ENCODE peak calls at places on chromosomes 1 and 21, in six cellular contexts. V, P, M, O, S and B are unnamed samples.

GRCh38 chr1:93844262-93845045 is 34.6 kb downstream of the DNTTIP2 start:
- DNase-seq in V (peak), P (peak), M (peak), O (no peak), S (no peak), B (peak)

GRCh38 chr1:27525296-27526271 is 35.6 kb upstream of the WASF2 start:
- DNase-seq in V (peak), P (peak), M (no peak), O (peak), S (no peak), B (peak)

GRCh38 chr1:100382657-100383056 is 30.4 kb downstream of the CDC14A start:
- DNase-seq in V (no peak), P (no peak), M (no peak), O (no peak), S (no peak), B (no peak)

GRCh38 chr1:228100822-228101613 is 2.1 kb downstream of the C1orf35 start:
- DNase-seq in V (peak), P (no peak), M (peak), O (no peak), S (no peak), B (no peak)

GRCh38 chr1:201893431-201893830 is 4.7 kb downstream of the SHISA4 start:
- DNase-seq in V (peak), P (no peak), M (no peak), O (no peak), S (no peak), B (no peak)

GRCh38 chr1:156675271-156675708 is 1.9 kb downstream of the NES start:
- DNase-seq in V (peak), P (no peak), M (no peak), O (no peak), S (no peak), B (no peak)

GRCh38 chr1:3788756-3789420 is 7.4 kb downstream of the LRRC47 start:
- DNase-seq in V (peak), P (no peak), M (no peak), O (no peak), S (no peak), B (no peak)

GRCh38 chr21:41431788-41432548 is 5.9 kb downstream of the MX1 start:
- DNase-seq in V (no peak), P (no peak), M (no peak), O (no peak), S (no peak), B (no peak)

GRCh38 chr1:69673301-69673700 is 105.6 kb downstream of the LRRC7 start:
- DNase-seq in V (no peak), P (no peak), M (no peak), O (no peak), S (no peak), B (no peak)

GRCh38 chr21:39332175-39332574 is 16.7 kb downstream of the HMGN1 start:
- DNase-seq in V (peak), P (no peak), M (no peak), O (no peak), S (no peak), B (no peak)

GRCh38 chr21:42466700-42467612 is 29.1 kb downstream of the RSPH1 start:
- DNase-seq in V (peak), P (no peak), M (no peak), O (no peak), S (no peak), B (peak)

GRCh38 chr1:215878128-215878527 is 311.0 kb downstream of the KCTD3 start:
- DNase-seq in V (no peak), P (no peak), M (no peak), O (no peak), S (no peak), B (peak)

GRCh38 chr1:201675143-201675542 is 136.2 kb downstream of the NAV1 start:
- DNase-seq in V (no peak), P (no peak), M (peak), O (no peak), S (no peak), B (no peak)

GRCh38 chr21:35932232-35932911 is 128.0 kb downstream of the SETD4 start:
- DNase-seq in V (no peak), P (no peak), M (no peak), O (peak), S (no peak), B (peak)

GRCh38 chr1:224057461-224058199 is 56.3 kb upstream of the FBXO28 start:
- DNase-seq in V (no peak), P (no peak), M (no peak), O (no peak), S (no peak), B (no peak)

GRCh38 chr1:206735553-206736031 is 35.0 kb upstream of the IL19 start:
- DNase-seq in V (no peak), P (no peak), M (no peak), O (peak), S (no peak), B (peak)

GRCh38 chr1:156245451-156246232 is 2.2 kb downstream of the PAQR6 start:
- DNase-seq in V (peak), P (peak), M (peak), O (no peak), S (no peak), B (peak)

GRCh38 chr1:90821152-90821792 is 104.2 kb upstream of the BARHL2 start:
- DNase-seq in V (no peak), P (no peak), M (no peak), O (no peak), S (no peak), B (peak)

GRCh38 chr1:167486090-167486824 is 32.1 kb downstream of the CD247 start:
- DNase-seq in V (no peak), P (peak), M (no peak), O (no peak), S (no peak), B (peak)

GRCh38 chr1:3858231-3858981 is 1.1 kb downstream of the DFFB start:
- DNase-seq in V (peak), P (no peak), M (peak), O (no peak), S (no peak), B (peak)

GRCh38 chr1:6625579-6626149 is 996 bp downstream of the THAP3 start:
- DNase-seq in V (no peak), P (no peak), M (peak), O (no peak), S (no peak), B (peak)

GRCh38 chr1:155931332-155932038 is 2.7 kb downstream of the KHDC4 start:
- DNase-seq in V (no peak), P (no peak), M (no peak), O (no peak), S (no peak), B (peak)

GRCh38 chr1:235073968-235074334 is 54.7 kb downstream of the TOMM20 start:
- DNase-seq in V (peak), P (no peak), M (peak), O (no peak), S (no peak), B (no peak)

GRCh38 chr21:33492571-33492970 is 1.1 kb upstream of the DNAJC28 start:
- DNase-seq in V (no peak), P (no peak), M (no peak), O (no peak), S (no peak), B (peak)

GRCh38 chr1:60589916-60590315 is 492.4 kb upstream of the NFIA start:
- DNase-seq in V (no peak), P (no peak), M (no peak), O (no peak), S (no peak), B (no peak)

GRCh38 chr1:245155186-245156040 is 628 bp downstream of the KIF26B start:
- DNase-seq in V (peak), P (no peak), M (no peak), O (no peak), S (no peak), B (peak)

GRCh38 chr1:184499626-184500025 is 112.8 kb downstream of the C1orf21 start:
- DNase-seq in V (no peak), P (no peak), M (no peak), O (no peak), S (no peak), B (peak)

GRCh38 chr21:21788591-21788990 is 790.4 kb downstream of the NCAM2 start:
- DNase-seq in V (no peak), P (no peak), M (no peak), O (no peak), S (no peak), B (no peak)

GRCh38 chr1:22831729-22832413 is 121.2 kb downstream of the EPHB2 start:
- DNase-seq in V (no peak), P (no peak), M (peak), O (peak), S (no peak), B (peak)

GRCh38 chr1:236966636-236967035 is 37.6 kb downstream of the MT1HL1 start:
- DNase-seq in V (no peak), P (no peak), M (no peak), O (no peak), S (no peak), B (no peak)